ENCODE peak calls at places on chromosome 18, in eight cellular contexts. One of them, this sample, is unnamed.

GRCh38 chr18:59874166-59874565 is 25.6 kb upstream of the PMAIP1 start:
- DNase-seq in fibroblast of the conjunctiva: peak; percentile 64
- DNase-seq in mucosa of gallbladder: no peak
- DNase-seq in renal cortical epithelial cell: peak; percentile 78
- DNase-seq in HL-60: no peak
- DNase-seq in OCI-LY7: no peak
- DNase-seq in brain microvascular endothelial cell: peak; percentile 92
- DNase-seq in ascending aorta: no peak
- DNase-seq in this sample: no peak

GRCh38 chr18:72727776-72728175 is 140.0 kb downstream of the NETO1 start:
- DNase-seq in OCI-LY7: no peak
- DNase-seq in renal cortical epithelial cell: no peak
- DNase-seq in fibroblast of the conjunctiva: no peak
- DNase-seq in mucosa of gallbladder: no peak
- DNase-seq in brain microvascular endothelial cell: no peak
- DNase-seq in HL-60: no peak
- DNase-seq in ascending aorta: no peak
- DNase-seq in this sample: no peak

GRCh38 chr18:78757014-78757413 is 222.6 kb upstream of the SALL3 start:
- DNase-seq in renal cortical epithelial cell: no peak
- DNase-seq in HL-60: no peak
- DNase-seq in ascending aorta: no peak
- DNase-seq in OCI-LY7: no peak
- DNase-seq in mucosa of gallbladder: no peak
- DNase-seq in fibroblast of the conjunctiva: no peak
- DNase-seq in brain microvascular endothelial cell: no peak
- DNase-seq in this sample: no peak

GRCh38 chr18:21600526-21601410 is at the start of gene ESCO1:
- DNase-seq in OCI-LY7: peak; percentile 98
- DNase-seq in mucosa of gallbladder: peak; percentile 96
- DNase-seq in brain microvascular endothelial cell: peak; percentile 98
- DNase-seq in ascending aorta: peak; percentile 97
- DNase-seq in fibroblast of the conjunctiva: peak; percentile 98
- DNase-seq in renal cortical epithelial cell: peak; percentile 95
- DNase-seq in HL-60: peak; percentile 100
- DNase-seq in this sample: peak; percentile 99

GRCh38 chr18:79859314-79859713 is 61.6 kb downstream of the KCNG2 start:
- DNase-seq in mucosa of gallbladder: no peak
- DNase-seq in OCI-LY7: no peak
- DNase-seq in brain microvascular endothelial cell: no peak
- DNase-seq in ascending aorta: no peak
- DNase-seq in fibroblast of the conjunctiva: no peak
- DNase-seq in renal cortical epithelial cell: no peak
- DNase-seq in HL-60: no peak
- DNase-seq in this sample: no peak

GRCh38 chr18:31671951-31672350 is 12.4 kb downstream of the B4GALT6 start:
- DNase-seq in OCI-LY7: no peak
- DNase-seq in ascending aorta: no peak
- DNase-seq in renal cortical epithelial cell: no peak
- DNase-seq in HL-60: no peak
- DNase-seq in fibroblast of the conjunctiva: no peak
- DNase-seq in mucosa of gallbladder: no peak
- DNase-seq in brain microvascular endothelial cell: no peak
- DNase-seq in this sample: no peak

GRCh38 chr18:7198326-7198725 is 32.6 kb upstream of the LRRC30 start:
- DNase-seq in mucosa of gallbladder: no peak
- DNase-seq in ascending aorta: no peak
- DNase-seq in brain microvascular endothelial cell: no peak
- DNase-seq in HL-60: no peak
- DNase-seq in renal cortical epithelial cell: no peak
- DNase-seq in OCI-LY7: no peak
- DNase-seq in fibroblast of the conjunctiva: no peak
- DNase-seq in this sample: no peak

GRCh38 chr18:39313992-39314391 is 1748.4 kb upstream of the CELF4 start:
- DNase-seq in OCI-LY7: no peak
- DNase-seq in HL-60: no peak
- DNase-seq in mucosa of gallbladder: peak; percentile 25
- DNase-seq in brain microvascular endothelial cell: no peak
- DNase-seq in fibroblast of the conjunctiva: no peak
- DNase-seq in ascending aorta: no peak
- DNase-seq in renal cortical epithelial cell: no peak
- DNase-seq in this sample: no peak

GRCh38 chr18:12313530-12314245 is 5.6 kb downstream of the TUBB6 start:
- DNase-seq in mucosa of gallbladder: no peak
- DNase-seq in fibroblast of the conjunctiva: no peak
- DNase-seq in HL-60: no peak
- DNase-seq in renal cortical epithelial cell: no peak
- DNase-seq in ascending aorta: no peak
- DNase-seq in OCI-LY7: no peak
- DNase-seq in brain microvascular endothelial cell: no peak
- DNase-seq in this sample: no peak

GRCh38 chr18:74040459-74041332 is 106.9 kb downstream of the FBXO15 start:
- DNase-seq in ascending aorta: no peak
- DNase-seq in OCI-LY7: peak; percentile 63
- DNase-seq in fibroblast of the conjunctiva: no peak
- DNase-seq in HL-60: peak; percentile 82
- DNase-seq in mucosa of gallbladder: no peak
- DNase-seq in brain microvascular endothelial cell: no peak
- DNase-seq in renal cortical epithelial cell: no peak
- DNase-seq in this sample: no peak

GRCh38 chr18:10351221-10351795 is 103.1 kb upstream of the APCDD1 start:
- DNase-seq in ascending aorta: no peak
- DNase-seq in HL-60: no peak
- DNase-seq in renal cortical epithelial cell: no peak
- DNase-seq in mucosa of gallbladder: no peak
- DNase-seq in brain microvascular endothelial cell: no peak
- DNase-seq in fibroblast of the conjunctiva: no peak
- DNase-seq in OCI-LY7: no peak
- DNase-seq in this sample: no peak

GRCh38 chr18:54386043-54386442 is 28.3 kb downstream of the C18orf54 start:
- DNase-seq in renal cortical epithelial cell: no peak
- DNase-seq in brain microvascular endothelial cell: no peak
- DNase-seq in HL-60: no peak
- DNase-seq in ascending aorta: no peak
- DNase-seq in mucosa of gallbladder: no peak
- DNase-seq in OCI-LY7: no peak
- DNase-seq in fibroblast of the conjunctiva: no peak
- DNase-seq in this sample: no peak